ENCODE peak calls at places on chromosomes 16 and 17, in five cellular contexts. P is AG10803, L is fibroblast of lung, V is psoas muscle, N is dorsolateral prefrontal cortex. J is an unnamed sample.

GRCh38 chr16:77599793-77600415 is 122.4 kb upstream of the NUDT7 start:
- DNase-seq in P (peak), L (no peak), V (no peak), N (no peak), J (no peak)

GRCh38 chr17:7997186-7997585 is 5.2 kb upstream of the GUCY2D start:
- DNase-seq in P (peak), L (peak), V (no peak), N (no peak), J (no peak)

GRCh38 chr16:5257462-5257861 is 159.9 kb upstream of the EEF2KMT start:
- DNase-seq in P (no peak), L (peak), V (no peak), N (no peak), J (no peak)

GRCh38 chr17:31654936-31655335 is 204.1 kb downstream of the COPRS start:
- DNase-seq in P (no peak), L (no peak), V (no peak), N (no peak), J (peak)

GRCh38 chr16:49855280-49855821 is 561 bp downstream of the ZNF423 start:
- DNase-seq in P (peak), L (peak), V (peak), N (no peak), J (peak)

GRCh38 chr17:82767041-82767754 is 15.3 kb downstream of the TBCD start:
- DNase-seq in P (peak), L (peak), V (no peak), N (no peak), J (no peak)

GRCh38 chr17:71824671-71825070 is 296.1 kb upstream of the SOX9 start:
- DNase-seq in P (no peak), L (no peak), V (no peak), N (no peak), J (no peak)

GRCh38 chr17:15513058-15513858 is 45.8 kb upstream of the CDRT4 start:
- DNase-seq in P (peak), L (peak), V (no peak), N (no peak), J (no peak)

GRCh38 chr16:34802396-34802795 is 1343.0 kb downstream of the TP53TG3F start:
- DNase-seq in P (no peak), L (no peak), V (no peak), N (no peak), J (peak)

GRCh38 chr17:80892019-80892855 is 99.4 kb upstream of the CHMP6 start:
- DNase-seq in P (peak), L (peak), V (peak), N (peak), J (peak)

GRCh38 chr17:6248061-6248460 is 177.9 kb downstream of the WSCD1 start:
- DNase-seq in P (no peak), L (no peak), V (no peak), N (no peak), J (no peak)

GRCh38 chr16:81901483-81901882 is 109.8 kb downstream of the SDR42E1 start:
- DNase-seq in P (peak), L (no peak), V (no peak), N (no peak), J (no peak)

DNA sequence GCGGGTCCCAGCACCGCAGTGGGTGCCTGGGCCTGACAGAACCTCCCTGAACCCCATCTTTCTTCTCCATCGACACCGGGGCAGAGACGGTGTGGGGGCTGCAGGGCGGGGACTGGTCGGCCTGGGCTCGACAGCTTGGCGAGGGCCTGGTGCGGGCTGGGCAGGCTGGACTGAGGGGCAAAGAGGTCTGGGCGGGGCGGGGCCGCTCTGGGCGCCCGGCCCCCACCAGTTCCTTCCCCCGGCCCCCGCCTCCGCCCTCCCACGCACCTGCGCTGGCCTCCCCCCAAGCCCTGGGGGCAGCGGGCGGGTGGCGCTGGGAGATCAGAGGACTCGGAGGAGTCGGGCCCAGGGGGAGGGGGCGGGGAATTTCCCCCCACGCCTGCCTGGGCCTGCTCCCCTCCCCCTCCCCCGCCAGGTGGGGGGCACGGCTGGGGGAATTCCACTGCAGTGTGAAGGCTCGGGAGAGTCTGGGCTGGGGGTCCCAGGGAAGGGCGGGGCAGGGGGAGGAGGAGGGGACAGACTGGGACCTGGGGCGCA is 933 bp upstream of the KREMEN2 start:
- DNase-seq in P (no peak), L (no peak), V (no peak), N (no peak), J (peak)
- H3K4me3 ChIP-seq in P (no peak), L (no peak), V (peak), N (no peak), J (no peak)

DNA sequence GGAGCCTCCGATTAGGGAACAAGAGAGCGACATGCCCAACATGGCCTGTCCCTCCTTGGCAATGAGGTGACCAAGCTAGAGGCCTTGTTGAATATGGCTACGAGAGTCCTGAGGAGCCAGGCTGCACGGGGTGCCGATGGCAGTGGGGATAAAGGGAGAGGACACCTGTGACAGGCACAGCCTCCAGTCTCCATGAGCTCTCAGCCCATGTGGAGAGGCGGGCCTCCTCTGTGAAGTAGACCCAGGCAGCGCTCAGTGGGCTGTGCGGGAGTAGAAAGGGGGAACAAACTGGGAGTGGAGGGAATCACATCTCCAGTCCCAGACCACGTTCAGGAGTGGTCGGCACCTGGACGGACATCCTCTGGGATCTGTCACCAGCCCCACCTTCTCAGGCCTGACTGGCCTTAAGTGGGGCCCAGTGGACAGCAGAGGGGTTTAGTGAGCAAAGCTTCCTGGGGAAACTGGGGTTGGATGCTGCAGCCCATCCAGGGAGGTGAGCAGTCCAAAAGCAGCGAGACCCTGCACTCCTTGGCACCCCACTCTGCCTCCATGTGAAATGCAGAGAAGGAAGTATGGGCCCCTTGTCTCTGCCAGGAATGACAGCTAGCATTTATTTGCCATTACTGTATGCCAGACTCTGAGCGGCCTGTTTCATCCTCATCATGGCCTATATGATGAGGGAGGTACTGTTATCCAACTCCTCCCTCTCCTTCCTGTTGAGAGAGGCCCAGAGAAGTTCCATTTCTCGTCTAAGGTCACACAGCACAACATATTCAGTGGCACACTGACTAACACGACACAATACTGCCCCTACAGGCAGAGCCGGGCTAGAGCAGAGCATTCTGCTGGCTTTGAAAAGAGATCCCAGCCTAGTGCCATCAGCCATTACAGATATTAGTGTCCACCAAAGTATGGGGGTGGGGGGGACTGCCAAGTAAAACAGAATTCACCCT is 4.5 kb upstream of the TMEM92 start:
- DNase-seq in P (peak), L (peak), V (peak), N (peak), J (peak)
- H3K4me3 ChIP-seq in P (peak), L (no peak), V (no peak), N (no peak), J (no peak)

DNA sequence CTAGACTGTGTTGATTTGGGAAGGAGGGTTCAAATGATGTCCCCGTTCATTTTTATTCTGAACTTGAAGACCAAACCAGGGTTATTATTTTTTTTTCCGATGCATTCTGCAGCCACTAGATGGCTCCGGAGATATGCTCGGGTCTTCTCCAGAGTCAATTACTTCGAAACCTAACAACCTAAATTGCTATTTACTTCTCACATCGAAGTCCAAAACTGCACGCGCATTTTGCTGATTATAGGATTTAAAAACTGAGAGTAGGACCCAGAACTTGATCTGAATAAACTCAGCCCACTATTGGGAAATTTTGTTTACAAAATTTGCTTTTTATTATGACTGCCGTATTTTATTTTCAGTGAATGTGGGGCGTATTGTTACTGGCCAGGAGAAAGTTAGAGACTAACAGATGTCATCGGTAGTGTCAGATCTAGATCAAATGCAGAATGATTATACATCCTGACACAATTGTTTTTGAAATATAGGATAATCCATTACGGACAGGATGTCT is 263.8 kb downstream of the HS3ST3A1 start:
- DNase-seq in P (peak), L (peak), V (no peak), N (no peak), J (no peak)
- H3K4me3 ChIP-seq in P (peak), L (peak), V (peak), N (peak), J (peak)

DNA sequence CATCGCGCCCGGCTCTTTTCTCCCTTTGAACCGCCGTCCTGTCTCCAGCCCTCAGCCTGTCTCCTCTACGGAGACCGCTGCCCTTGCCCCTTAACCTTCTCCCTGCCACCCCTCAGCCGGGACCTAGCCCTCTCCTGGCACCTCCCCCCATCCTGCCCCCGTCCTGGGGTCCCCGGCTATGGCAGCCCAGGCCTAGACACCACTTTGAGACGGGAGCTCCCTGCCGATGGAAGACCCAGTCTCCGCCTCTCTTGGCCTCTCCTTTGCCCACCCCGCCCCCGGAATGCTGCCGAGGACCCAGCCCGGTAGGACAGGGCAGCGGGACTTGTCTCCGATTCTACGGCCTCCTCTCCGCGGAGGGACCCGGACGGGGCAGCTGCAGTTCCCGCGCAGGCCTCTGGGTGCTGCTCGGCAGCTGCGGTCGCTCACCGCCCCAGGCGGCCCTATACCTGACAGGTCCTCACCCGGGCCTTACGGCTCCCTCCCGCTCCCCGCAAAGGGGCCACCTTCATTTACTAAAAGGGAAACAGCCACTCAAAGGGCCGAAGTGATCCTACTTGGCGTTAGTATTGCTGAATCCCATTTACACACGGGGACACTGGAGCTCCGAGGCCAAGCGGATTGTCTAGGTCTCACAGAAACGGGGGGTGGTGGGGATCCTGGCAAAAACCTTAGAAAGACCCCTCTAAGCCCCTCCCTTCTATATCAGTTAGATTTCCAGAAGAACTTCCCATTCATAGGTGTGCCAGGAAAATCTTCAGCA is 32.6 kb upstream of the TAC4 start:
- DNase-seq in P (peak), L (peak), V (peak), N (peak), J (peak)
- H3K4me3 ChIP-seq in P (no peak), L (no peak), V (no peak), N (peak), J (no peak)

GRCh38 chr17:46167267-46167666 is 26.0 kb downstream of the KANSL1 start:
- DNase-seq in P (no peak), L (peak), V (no peak), N (no peak), J (no peak)

GRCh38 chr17:46166692-46167249 is 26.5 kb downstream of the KANSL1 start:
- DNase-seq in P (no peak), L (no peak), V (no peak), N (no peak), J (no peak)

GRCh38 chr17:46163316-46163715 is 29.9 kb downstream of the KANSL1 start:
- DNase-seq in P (no peak), L (no peak), V (no peak), N (no peak), J (no peak)

GRCh38 chr17:46162871-46163270 is 30.4 kb downstream of the KANSL1 start:
- DNase-seq in P (no peak), L (no peak), V (no peak), N (no peak), J (no peak)

GRCh38 chr17:46163929-46164594 is 29.2 kb downstream of the KANSL1 start:
- DNase-seq in P (no peak), L (no peak), V (no peak), N (no peak), J (no peak)
- H3K4me3 ChIP-seq in P (no peak), L (no peak), V (no peak), N (no peak), J (no peak)

J was measured in right cardiac atrium.